ENCODE peak calls at places on chromosomes 3 and 15, in five cellular contexts. U, T, W, S and Z are unnamed samples.
A peak's percentile ranks its signal among the peaks of the same experiment; 100 is the strongest.

GRCh38 chr15:42137461-42138261 is 18.8 kb downstream of the PLA2G4F start:
- DNase-seq in U (peak; percentile 28), T (no peak), W (no peak), S (no peak), Z (peak; percentile 2)

GRCh38 chr3:160225181-160226025 is at the start of gene C3orf80:
- DNase-seq in U (peak; percentile 87), T (no peak), W (peak; percentile 53), S (peak; percentile 25), Z (no peak)

GRCh38 chr3:43503067-43503728 is 118.6 kb downstream of the ANO10 start:
- DNase-seq in U (no peak), T (no peak), W (no peak), S (no peak), Z (no peak)

GRCh38 chr3:128317101-128317697 is 149.5 kb downstream of the DNAJB8 start:
- DNase-seq in U (no peak), T (no peak), W (no peak), S (no peak), Z (no peak)

GRCh38 chr15:65021475-65021874 is 8.0 kb downstream of the MTFMT start:
- DNase-seq in U (no peak), T (no peak), W (no peak), S (no peak), Z (no peak)

GRCh38 chr3:8442993-8443670 is 58.5 kb upstream of the LMCD1 start:
- DNase-seq in U (no peak), T (no peak), W (no peak), S (no peak), Z (no peak)

GRCh38 chr15:74882528-74882927 is 7.3 kb upstream of the MPI start:
- DNase-seq in U (no peak), T (no peak), W (no peak), S (no peak), Z (no peak)

GRCh38 chr3:149596136-149596770 is 61.6 kb downstream of the WWTR1 start:
- DNase-seq in U (no peak), T (no peak), W (no peak), S (no peak), Z (no peak)

GRCh38 chr15:91407237-91407889 is 307.3 kb downstream of the SV2B start:
- DNase-seq in U (no peak), T (no peak), W (no peak), S (peak; percentile 45), Z (no peak)

GRCh38 chr3:66413151-66413751 is 87.6 kb downstream of the LRIG1 start:
- DNase-seq in U (no peak), T (peak; percentile 87), W (no peak), S (no peak), Z (peak; percentile 76)

GRCh38 chr15:58605931-58606330 is 143.6 kb downstream of the ADAM10 start:
- DNase-seq in U (no peak), T (no peak), W (no peak), S (no peak), Z (no peak)

GRCh38 chr3:138065939-138066338 is 49.5 kb downstream of the DZIP1L start:
- DNase-seq in U (no peak), T (no peak), W (no peak), S (no peak), Z (no peak)

GRCh38 chr3:185986201-185986600 is 48.4 kb upstream of the TRA2B start:
- DNase-seq in U (no peak), T (no peak), W (no peak), S (no peak), Z (no peak)

GRCh38 chr3:73121684-73122331 is 60.3 kb downstream of the EBLN2 start:
- DNase-seq in U (no peak), T (no peak), W (no peak), S (no peak), Z (no peak)

GRCh38 chr3:9622438-9622837 is 26.9 kb upstream of the MTMR14 start:
- DNase-seq in U (no peak), T (no peak), W (no peak), S (no peak), Z (no peak)

GRCh38 chr15:50066202-50066601 is 52.8 kb downstream of the ATP8B4 start:
- DNase-seq in U (no peak), T (no peak), W (no peak), S (no peak), Z (no peak)

GRCh38 chr3:78988324-78988723 is 779.5 kb downstream of the ROBO1 start:
- DNase-seq in U (no peak), T (no peak), W (no peak), S (no peak), Z (no peak)

GRCh38 chr3:146145642-146146041 is 15.3 kb downstream of the PLOD2 start:
- DNase-seq in U (no peak), T (no peak), W (no peak), S (no peak), Z (no peak)

GRCh38 chr15:64472161-64472560 is 11.8 kb downstream of the ZNF609 start:
- DNase-seq in U (no peak), T (no peak), W (no peak), S (no peak), Z (no peak)

GRCh38 chr15:83283813-83284562 is 476 bp downstream of the BNC1 start:
- DNase-seq in U (no peak), T (no peak), W (no peak), S (peak; percentile 5), Z (no peak)

GRCh38 chr3:186254676-186255665 is 107.1 kb downstream of the DGKG start:
- DNase-seq in U (no peak), T (no peak), W (peak; percentile 14), S (no peak), Z (no peak)

GRCh38 chr3:180447156-180447555 is 154.8 kb upstream of the TTC14 start:
- DNase-seq in U (no peak), T (no peak), W (no peak), S (no peak), Z (no peak)

GRCh38 chr15:89197503-89197971 is 23.8 kb downstream of the RLBP1 start:
- DNase-seq in U (peak; percentile 76), T (no peak), W (peak; percentile 41), S (no peak), Z (no peak)

GRCh38 chr15:35925634-35926380 is 379.8 kb upstream of the DPH6 start:
- DNase-seq in U (no peak), T (no peak), W (no peak), S (no peak), Z (no peak)

GRCh38 chr3:189712906-189713483 is 81.8 kb downstream of the TP63 start:
- DNase-seq in U (no peak), T (no peak), W (no peak), S (no peak), Z (no peak)

GRCh38 chr15:57297163-57297593 is 79.1 kb upstream of the CGNL1 start:
- DNase-seq in U (no peak), T (no peak), W (no peak), S (no peak), Z (no peak)

GRCh38 chr15:70526974-70527325 is 236.4 kb downstream of the UACA start:
- DNase-seq in U (no peak), T (no peak), W (no peak), S (no peak), Z (no peak)

GRCh38 chr3:72288955-72289707 is 504.2 kb upstream of the PROK2 start:
- DNase-seq in U (peak; percentile 70), T (peak; percentile 38), W (no peak), S (peak; percentile 38), Z (no peak)

DNA sequence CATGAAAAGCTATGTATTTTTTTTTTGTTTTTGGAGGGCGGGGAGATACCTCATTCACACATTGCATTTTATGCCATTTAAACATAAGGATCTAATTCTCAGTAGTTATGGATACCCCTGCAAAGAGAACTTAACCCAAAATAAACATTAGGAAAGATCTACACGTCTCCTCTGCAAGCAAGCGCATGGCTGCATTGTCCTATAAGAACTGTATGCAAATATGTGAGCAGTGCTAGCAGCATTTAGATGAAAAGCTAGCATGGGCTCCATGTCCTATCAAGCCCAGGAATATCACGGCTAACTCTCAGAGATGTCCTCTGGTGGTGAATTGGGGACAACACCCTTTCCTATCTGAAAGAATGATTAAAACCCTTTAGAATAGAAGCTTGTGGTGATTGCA is 292.8 kb downstream of the MEX3B start:
- DNase-seq in U (no peak), T (no peak), W (no peak), S (no peak), Z (no peak)
- TF ChIP-seq CTCF in U (no peak), T (peak; percentile 19), W (no peak), S (no peak), Z (no peak)

GRCh38 chr3:192916455-192917257 is 1.0 kb downstream of the MB21D2 start:
- DNase-seq in U (peak; percentile 87), T (no peak), W (peak; percentile 60), S (peak; percentile 77), Z (no peak)
- H3K4me3 ChIP-seq in U (peak overlapping the region; percentile 68), T (peak overlapping the region; percentile 91), W (peak overlapping the region; percentile 77), S (peak overlapping the region; percentile 74), Z (peak overlapping the region; percentile 79)

GRCh38 chr3:37863949-37864822 is 2.5 kb downstream of the CTDSPL start:
- DNase-seq in U (no peak), T (no peak), W (no peak), S (no peak), Z (no peak)
- H3K27me3 ChIP-seq in U (no peaks in the 10 kb centered on the region), T (no peaks in the 10 kb centered on the region), W (no peaks in the 10 kb centered on the region), S (no peaks in the 10 kb centered on the region), Z (no peaks in the 10 kb centered on the region)

GRCh38 chr15:79185199-79185598 is 94.6 kb upstream of the RASGRF1 start:
- DNase-seq in U (no peak), T (no peak), W (no peak), S (no peak), Z (no peak)

GRCh38 chr15:79184465-79184892 is 93.9 kb upstream of the RASGRF1 start:
- DNase-seq in U (peak; percentile 83), T (peak; percentile 8), W (peak; percentile 66), S (peak; percentile 57), Z (no peak)

GRCh38 chr15:79192462-79193036 is 90.0 kb upstream of the ANKRD34C start:
- DNase-seq in U (no peak), T (no peak), W (no peak), S (no peak), Z (peak; percentile 24)

DNA sequence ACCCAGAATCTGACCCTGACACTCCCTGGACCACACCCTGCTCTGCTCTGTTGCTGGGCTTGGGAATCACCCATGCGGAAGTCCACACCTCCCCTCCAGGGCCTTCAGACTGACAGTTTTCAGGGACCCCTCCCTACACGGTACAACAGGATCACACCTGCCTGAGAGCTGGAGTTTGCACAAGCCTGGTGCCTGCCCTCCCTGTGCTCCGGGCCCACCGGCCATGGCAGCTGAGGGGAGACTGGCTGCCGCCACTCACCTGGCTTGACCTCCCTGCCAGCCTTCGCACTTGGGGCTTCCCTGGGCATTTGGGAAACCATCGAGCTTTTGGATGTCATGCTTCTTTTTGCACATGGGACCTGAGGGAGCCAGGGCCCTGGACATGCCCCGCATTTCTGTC is 95.9 kb upstream of the ANKRD34C start:
- DNase-seq in U (no peak), T (no peak), W (no peak), S (no peak), Z (no peak)
- TF ChIP-seq CTCF in U (no peak), T (no peak), W (no peak), S (no peak), Z (no peak)

GRCh38 chr3:122562923-122563716 is 980 bp downstream of the PARP9 start:
- DNase-seq in U (no peak), T (no peak), W (no peak), S (no peak), Z (no peak)

GRCh38 chr3:122564155-122564912 is at the start of the genes DTX3L and PARP9:
- DNase-seq in U (peak; percentile 93), T (no peak), W (peak; percentile 90), S (peak; percentile 90), Z (no peak)

GRCh38 chr3:122560680-122561079 is 3.4 kb downstream of the PARP9 start:
- DNase-seq in U (no peak), T (no peak), W (peak; percentile 56), S (peak; percentile 23), Z (no peak)

GRCh38 chr3:122559906-122560305 is 4.2 kb downstream of the PARP9 start:
- DNase-seq in U (no peak), T (no peak), W (no peak), S (no peak), Z (no peak)

GRCh38 chr3:122563717-122564025 is 429 bp downstream of the PARP9 start:
- DNase-seq in U (no peak), T (no peak), W (no peak), S (peak; percentile 20), Z (no peak)
- H3K4me3 ChIP-seq in U (peak overlapping the region; percentile 70), T (peak overlapping the region; percentile 82), W (peak overlapping the region; percentile 79), S (peak overlapping the region; percentile 81), Z (peak overlapping the region; percentile 85)